ENCODE peak calls at places on chromosomes 12 and 14, in eight cellular contexts. O is naive thymus-derived CD8-positive, alpha-beta T cell; T is upper lobe of left lung; M is RPMI8226; E is occipital lobe; L is anterior cingulate cortex; G is AG08396; H is AG04450. I is an unnamed sample.

GRCh38 chr12:12563529-12563928 is 866 bp upstream of the DUSP16 start:
- DNase-seq in O (no peak), M (no peak), E (peak; percentile 22), H (no peak), T (no peak), L (no peak), G (peak; percentile 25), I (peak; percentile 30)

GRCh38 chr12:49264873-49265792 is at the start of gene TUBA1C:
- DNase-seq in H (peak; percentile 77), O (peak; percentile 83), T (peak; percentile 96), E (peak; percentile 18), M (peak; percentile 96), L (peak; percentile 16), G (peak; percentile 99), I (peak; percentile 95)

GRCh38 chr12:1911598-1912575 is 6.6 kb downstream of the CACNA2D4 start:
- DNase-seq in T (no peak), G (peak; percentile 5), H (no peak), O (no peak), E (no peak), M (no peak), L (no peak), I (no peak)

GRCh38 chr14:65281991-65282908 is 130.3 kb upstream of the FUT8 start:
- DNase-seq in G (peak; percentile 85), E (peak; percentile 82), H (no peak), T (no peak), O (peak; percentile 40), M (peak; percentile 32), L (peak; percentile 31), I (peak; percentile 57)

GRCh38 chr14:100304825-100305445 is 1.3 kb downstream of the SLC25A29 start:
- DNase-seq in O (no peak), T (peak; percentile 79), H (no peak), G (peak; percentile 57), L (no peak), M (no peak), E (no peak), I (peak; percentile 42)

GRCh38 chr12:93571360-93571853 is 1.1 kb upstream of the SOCS2 start:
- DNase-seq in O (peak; percentile 64), E (peak; percentile 22), L (peak; percentile 29), G (peak; percentile 75), M (peak; percentile 43), H (no peak), T (peak; percentile 61), I (peak; percentile 81)

GRCh38 chr12:107288414-107289125 is 195.2 kb upstream of the CRY1 start:
- DNase-seq in H (no peak), T (no peak), E (no peak), L (no peak), M (no peak), G (no peak), O (no peak), I (no peak)

GRCh38 chr14:20688167-20688839 is at the start of gene ANG:
- DNase-seq in M (no peak), O (no peak), E (no peak), G (no peak), H (no peak), L (no peak), T (no peak), I (no peak)

GRCh38 chr12:93139028-93139665 is 210.1 kb upstream of the EEA1 start:
- DNase-seq in O (no peak), H (no peak), G (no peak), E (no peak), M (no peak), L (no peak), T (no peak), I (no peak)

GRCh38 chr14:88281447-88281846 is 41.6 kb downstream of the KCNK10 start:
- DNase-seq in L (no peak), T (no peak), E (no peak), M (no peak), O (no peak), G (no peak), H (no peak), I (no peak)

GRCh38 chr14:75469606-75470237 is 41.9 kb downstream of the JDP2 start:
- DNase-seq in M (no peak), O (no peak), G (no peak), H (no peak), E (no peak), T (peak; percentile 85), L (no peak), I (no peak)

GRCh38 chr12:52121848-52122838 is 42.6 kb downstream of the SMIM41 start:
- DNase-seq in H (peak; percentile 15), T (peak; percentile 71), L (no peak), M (peak; percentile 83), O (peak; percentile 50), E (peak; percentile 13), G (peak; percentile 80), I (peak; percentile 59)

GRCh38 chr14:96095581-96096476 is 56.7 kb downstream of the C14orf132 start:
- DNase-seq in M (no peak), T (peak; percentile 57), G (peak; percentile 77), L (no peak), H (peak; percentile 91), E (no peak), O (no peak), I (peak; percentile 99)

GRCh38 chr12:590206-590750 is 73.0 kb downstream of the NINJ2 start:
- DNase-seq in E (no peak), T (peak; percentile 18), H (no peak), L (no peak), O (no peak), M (no peak), G (no peak), I (no peak)

I was measured in fibroblast of villous mesenchyme.